ENCODE peak calls at places on chromosomes 11 and 22, in nine cellular contexts. Z, X, A, B, E, P, U, N and Q are unnamed samples.

GRCh38 chr11:831132-831864 is 1.5 kb upstream of the CD151 start:
- DNase-seq in X (no peak), U (no peak), Z (no peak), N (no peak), B (no peak), P (no peak), A (no peak), E (no peak), Q (no peak)

GRCh38 chr11:122920579-122920978 is 38.0 kb downstream of the JHY start:
- DNase-seq in P (no peak), N (no peak), U (no peak), E (peak), Z (peak), X (no peak), B (no peak), A (no peak), Q (no peak)

GRCh38 chr22:22371031-22371541 is 126.5 kb downstream of the VPREB1 start:
- DNase-seq in A (no peak), B (no peak), X (no peak), E (peak), P (no peak), N (peak), Z (no peak), U (peak), Q (no peak)

GRCh38 chr22:50302564-50302963 is 4.9 kb downstream of the PLXNB2 start:
- DNase-seq in N (no peak), Z (no peak), P (no peak), E (no peak), X (no peak), U (no peak), A (no peak), B (no peak), Q (no peak)

GRCh38 chr11:69921429-69922014 is 102.3 kb upstream of the FGF3 start:
- DNase-seq in U (no peak), Z (peak), B (no peak), P (no peak), E (no peak), N (no peak), X (no peak), A (peak), Q (peak)

GRCh38 chr11:91956711-91957110 is 267.9 kb upstream of the FAT3 start:
- DNase-seq in A (no peak), E (no peak), P (no peak), Z (no peak), X (no peak), U (no peak), N (no peak), B (no peak), Q (no peak)

GRCh38 chr11:8235925-8236324 is 27.8 kb downstream of the LMO1 start:
- DNase-seq in Z (peak), B (no peak), U (no peak), N (no peak), A (no peak), X (no peak), P (no peak), E (no peak), Q (peak)

GRCh38 chr11:40388097-40388818 is 1071.2 kb downstream of the LRRC4C start:
- DNase-seq in A (no peak), B (no peak), X (no peak), U (no peak), Z (no peak), N (no peak), E (no peak), P (peak), Q (no peak)

GRCh38 chr11:72758690-72759389 is 6.6 kb upstream of the ARAP1 start:
- DNase-seq in U (no peak), B (no peak), Z (no peak), A (no peak), P (no peak), E (no peak), N (peak), X (no peak), Q (no peak)

GRCh38 chr11:124798991-124799383 is 1.2 kb downstream of the MSANTD2 start:
- DNase-seq in Z (no peak), N (no peak), E (peak), U (no peak), X (peak), A (no peak), P (peak), B (no peak), Q (no peak)

GRCh38 chr22:50227588-50228215 is 17.1 kb downstream of the TUBGCP6 start:
- DNase-seq in U (no peak), E (no peak), A (no peak), P (no peak), Z (peak), X (no peak), B (no peak), N (no peak), Q (no peak)

DNA sequence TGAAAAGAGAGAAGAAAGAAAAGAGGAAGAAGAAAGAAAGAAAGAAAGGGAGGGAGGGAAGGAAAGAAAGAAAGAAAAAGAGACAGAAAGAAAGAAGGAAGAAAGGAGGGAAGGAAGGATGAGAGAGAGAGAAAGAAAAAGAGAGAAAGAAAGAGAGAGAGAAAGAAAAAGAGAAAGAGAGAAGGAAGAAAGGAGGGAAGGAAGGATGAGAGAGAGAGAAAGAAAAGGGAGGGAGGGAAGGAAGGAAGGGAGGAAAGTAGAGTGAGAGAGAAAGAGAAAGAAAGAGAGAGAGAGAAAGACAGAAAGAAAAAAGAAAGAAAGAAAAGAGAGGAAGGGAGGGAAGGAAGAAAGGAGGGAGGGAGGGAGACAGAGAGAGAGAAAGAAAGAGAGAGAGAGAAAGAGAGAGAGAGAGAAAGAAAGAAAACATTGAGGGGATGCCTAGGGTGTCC is 11.5 kb upstream of the RAC2 start:
- DNase-seq in X (no peak), N (no peak), A (no peak), E (no peak), B (no peak), U (no peak), P (no peak), Z (no peak), Q (no peak)
- TF ChIP-seq CTCF in X (no peak), N (no peak), A (no peak), E (no peak), B (no peak), U (no peak), P (no peak), Z (no peak), Q (no peak)

GRCh38 chr11:13462311-13462927 is 603 bp downstream of the BTBD10 start:
- DNase-seq in B (no peak), E (peak), U (no peak), Z (peak), N (peak), P (peak), X (peak), A (peak), Q (no peak)
- TF ChIP-seq CTCF in B (no peak), E (no peak), U (no peak), Z (no peak), N (no peak), P (no peak), X (no peak), A (no peak), Q (no peak)

GRCh38 chr11:22730319-22730718 is 63.9 kb downstream of the GAS2 start:
- DNase-seq in P (peak), U (no peak), B (no peak), X (no peak), E (no peak), A (peak), N (no peak), Z (no peak), Q (no peak)
- TF ChIP-seq CTCF in P (peak), U (peak), B (peak), X (peak), E (no peak), A (no peak), N (peak), Z (no peak), Q (peak)

DNA sequence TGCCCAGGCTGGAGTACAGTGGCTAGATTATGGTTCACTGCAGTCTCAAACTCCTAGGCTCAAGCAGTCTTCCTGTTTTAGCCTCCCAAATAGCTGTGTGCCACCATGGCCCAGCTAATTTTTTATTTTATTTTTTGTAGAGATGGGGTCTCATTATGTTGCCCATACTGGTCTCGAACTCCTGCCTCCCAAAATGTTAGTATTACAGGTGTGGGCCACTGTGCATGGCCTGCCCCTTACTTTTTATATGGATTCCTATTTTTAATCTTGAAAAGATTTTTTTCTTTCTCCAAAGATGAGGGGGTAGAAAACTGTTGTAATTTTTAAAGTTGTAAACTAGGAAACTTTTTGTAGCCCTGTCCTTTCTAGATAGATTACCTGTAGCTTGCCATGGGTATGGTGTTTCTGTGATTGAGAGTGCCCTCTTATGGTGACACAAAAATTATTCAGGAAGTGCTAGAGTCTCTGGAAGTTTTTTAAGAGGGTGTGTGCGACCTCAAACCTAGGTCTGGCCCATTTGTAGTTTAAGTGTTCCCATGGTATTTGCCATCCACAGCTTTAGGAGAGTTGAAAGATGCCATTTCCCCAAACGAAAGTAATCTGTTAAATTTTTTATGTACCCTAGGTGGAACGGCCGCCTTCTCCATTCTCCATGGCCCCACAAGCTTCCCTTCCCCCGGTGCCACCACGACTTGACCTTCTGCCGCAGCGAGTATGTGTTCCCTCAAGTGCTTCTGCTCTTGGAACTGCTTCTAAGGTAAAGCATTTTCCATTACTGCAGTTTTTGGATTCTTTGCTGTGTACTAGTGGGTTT is 32.4 kb downstream of the MCAM start:
- DNase-seq in A (no peak), B (no peak), Z (no peak), P (peak), E (peak), N (no peak), U (no peak), X (no peak), Q (no peak)
- TF ChIP-seq CTCF in A (peak), B (peak), Z (peak), P (peak), E (peak), N (peak), U (peak), X (peak), Q (peak)

GRCh38 chr11:66853242-66854229 is 3.3 kb upstream of the LRFN4 start:
- DNase-seq in Z (peak), A (no peak), E (no peak), B (no peak), N (no peak), U (no peak), P (no peak), X (no peak), Q (peak)

GRCh38 chr11:66851251-66851620 is 5.6 kb upstream of the LRFN4 start:
- DNase-seq in A (no peak), N (no peak), U (no peak), X (no peak), Z (peak), B (no peak), E (no peak), P (no peak), Q (peak)

GRCh38 chr11:66852466-66853241 is 4.2 kb upstream of the LRFN4 start:
- DNase-seq in A (no peak), X (no peak), N (no peak), P (no peak), Z (peak), U (no peak), E (no peak), B (peak), Q (peak)

GRCh38 chr11:66850588-66851250 is 6.1 kb upstream of the LRFN4 start:
- DNase-seq in Z (peak), B (peak), E (no peak), P (no peak), A (no peak), X (no peak), U (no peak), N (no peak), Q (peak)

DNA sequence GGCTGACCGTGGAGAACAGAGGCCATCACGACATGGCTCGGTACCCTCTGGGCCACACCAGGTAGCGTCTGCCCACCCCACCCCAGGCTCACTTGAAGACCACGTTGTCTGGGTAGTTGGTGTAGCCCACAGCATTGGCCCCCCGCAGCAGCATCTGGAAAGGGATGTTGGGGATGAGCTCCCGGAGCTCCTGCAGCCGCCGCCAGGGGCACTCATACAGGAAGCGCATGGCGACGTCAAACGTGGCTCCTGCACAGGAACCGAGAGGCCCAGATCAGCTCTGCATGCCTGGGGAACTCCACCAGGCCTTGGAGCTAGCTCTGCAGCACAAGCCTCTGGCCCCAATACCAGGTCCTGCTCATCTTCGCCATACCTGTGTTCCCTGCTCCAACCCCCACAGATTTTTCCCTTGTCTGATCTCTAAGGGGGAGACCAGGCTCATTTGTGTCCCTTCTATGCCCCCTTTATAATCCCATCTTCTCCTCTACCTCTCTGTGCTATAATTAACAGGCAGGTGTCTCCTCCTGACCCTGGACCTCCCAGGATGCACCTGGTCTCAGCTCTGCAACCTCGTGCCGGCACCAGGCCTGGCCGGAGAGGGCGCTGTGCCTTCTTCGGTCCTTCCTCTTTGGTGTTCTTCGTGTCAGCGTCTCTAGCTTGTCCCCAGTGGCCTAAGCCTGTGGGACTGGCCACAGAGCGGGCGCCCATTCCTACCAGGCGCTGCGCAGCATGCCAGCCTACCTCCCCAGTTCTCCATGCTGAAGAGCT is 5.0 kb upstream of the LRFN4 start:
- DNase-seq in N (no peak), P (no peak), A (no peak), B (peak), Z (peak), U (no peak), E (peak), X (no peak), Q (peak)
- TF ChIP-seq CTCF in N (no peak), P (no peak), A (no peak), B (peak), Z (no peak), U (no peak), E (peak), X (peak), Q (no peak)

GRCh38 chr11:27997344-27997743 is 110.6 kb downstream of the KIF18A start:
- DNase-seq in Z (no peak), P (no peak), E (no peak), X (no peak), B (no peak), U (no peak), N (no peak), A (no peak), Q (no peak)
- TF ChIP-seq CTCF in Z (no peak), P (no peak), E (no peak), X (no peak), B (no peak), U (no peak), N (no peak), A (no peak), Q (no peak)

DNA sequence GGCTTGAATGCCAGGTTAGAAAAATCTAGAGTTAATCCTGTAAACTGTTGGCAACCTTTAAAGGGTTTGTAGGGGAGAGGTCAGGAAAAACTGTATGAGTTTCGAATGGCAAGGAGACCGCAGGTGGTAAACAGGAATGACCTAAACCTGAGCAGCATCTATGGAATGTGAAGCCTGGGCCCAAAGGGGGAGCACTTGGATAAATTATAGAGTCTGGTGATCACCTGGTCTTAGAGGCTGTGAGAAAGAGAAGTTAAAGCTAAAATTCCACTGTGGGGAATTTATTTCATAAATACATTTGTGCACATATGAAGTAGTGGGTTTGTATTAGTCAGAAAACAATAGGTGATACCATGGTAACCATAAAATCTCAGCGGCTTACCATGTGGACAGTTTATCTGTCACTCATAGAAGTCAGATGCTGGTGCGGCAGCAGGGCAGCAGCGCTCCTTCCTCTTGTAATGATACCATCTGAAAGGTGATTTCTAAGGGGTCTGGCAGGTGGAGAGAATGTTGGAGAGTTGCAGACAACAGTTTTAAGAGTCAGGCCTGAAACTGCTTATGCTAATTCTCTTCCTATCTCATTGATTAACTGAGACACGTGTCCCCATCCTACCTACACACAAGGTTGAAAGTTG is 1104.4 kb upstream of the CCDC90B start:
- DNase-seq in P (peak), E (peak), B (no peak), Z (no peak), A (no peak), X (no peak), N (no peak), U (no peak), Q (no peak)
- TF ChIP-seq CTCF in P (no peak), E (peak), B (no peak), Z (no peak), A (no peak), X (peak), N (no peak), U (no peak), Q (no peak)

GRCh38 chr11:128555606-128556005 is 31.8 kb downstream of the ETS1 start:
- DNase-seq in U (no peak), X (no peak), A (no peak), E (peak), Z (no peak), N (no peak), B (no peak), P (peak), Q (no peak)
- TF ChIP-seq CTCF in U (peak), X (peak), A (no peak), E (peak), Z (peak), N (peak), B (peak), P (no peak), Q (peak)

DNA sequence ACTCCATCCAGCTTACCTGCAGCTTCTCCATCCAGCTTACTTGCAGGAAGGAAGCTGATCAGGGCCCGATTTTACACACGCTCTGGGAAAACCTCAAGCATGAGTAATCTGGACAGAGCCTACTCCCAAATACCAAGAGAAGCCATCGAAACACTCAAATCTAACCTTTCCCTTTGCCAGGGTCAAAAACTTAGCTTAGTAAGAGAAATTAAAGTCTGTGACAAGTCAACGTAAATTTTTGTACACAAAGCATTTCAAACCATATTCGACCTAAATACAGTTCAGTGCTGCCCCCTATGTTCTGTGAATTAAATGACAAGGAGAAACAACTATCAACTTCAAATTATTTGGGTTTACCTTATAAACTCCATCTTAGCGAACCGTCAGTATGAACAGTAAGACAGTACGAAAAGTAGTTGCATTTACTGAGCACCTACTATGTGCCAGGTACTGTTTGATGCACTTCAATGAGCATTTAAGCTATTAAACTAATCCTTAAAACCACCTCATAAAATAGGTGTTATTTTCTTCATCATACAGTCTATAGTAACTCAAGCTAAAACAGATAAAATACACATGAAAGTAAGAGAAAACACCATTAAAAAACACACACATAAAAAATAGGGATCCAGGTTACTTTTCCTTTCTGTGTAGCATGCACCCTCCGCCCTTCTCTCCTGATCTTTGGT is 36.9 kb downstream of the ARFGAP3 start:
- DNase-seq in A (no peak), E (peak), N (no peak), P (peak), Z (no peak), X (peak), U (peak), B (no peak), Q (no peak)
- TF ChIP-seq CTCF in A (no peak), E (peak), N (peak), P (no peak), Z (peak), X (no peak), U (peak), B (no peak), Q (peak)